ENCODE peak calls at places on chromosomes 7 and 10, in eight cellular contexts. C is uterus; L is ovary; T is T-helper 17 cell; Z is stimulated activated CD8-positive, alpha-beta memory T cell treated with anti-CD3 and anti-CD28 coated beads, Interleukin-15, amount 100 ng/mL, for 4 hours; M is activated CD4-positive, alpha-beta T cell treated with anti-CD3 and anti-CD28 coated beads, Interleukin-2, amount 50 U/mL, for 1 hour; X is activated CD8-positive, alpha-beta memory T cell treated with anti-CD3 and anti-CD28 coated beads, Interleukin-2, amount 50 U/mL, for 48 hours; U is foreskin fibroblast. Q is an unnamed sample.

GRCh38 chr7:70042533-70042932 is 444.3 kb downstream of the AUTS2 start:
- DNase-seq in U (peak), Z (no peak), C (no peak), M (no peak), L (no peak), T (no peak), X (no peak), Q (no peak)

GRCh38 chr7:155456517-155456771 is 1.5 kb upstream of the EN2 start:
- DNase-seq in L (no peak), Z (no peak), M (no peak), U (no peak), C (no peak), T (no peak), X (no peak), Q (no peak)

GRCh38 chr7:103524042-103524907 is 78.3 kb upstream of the SLC26A5 start:
- DNase-seq in Z (no peak), T (no peak), U (peak), M (no peak), X (no peak), C (no peak), L (no peak), Q (no peak)

GRCh38 chr7:938546-939185 is 15.8 kb downstream of the ADAP1 start:
- DNase-seq in X (no peak), M (no peak), T (no peak), Z (no peak), U (no peak), C (no peak), L (no peak), Q (peak)

GRCh38 chr10:76858721-76859120 is 778.9 kb downstream of the KCNMA1 start:
- DNase-seq in L (no peak), T (no peak), Z (no peak), U (no peak), C (no peak), M (no peak), X (no peak), Q (no peak)

GRCh38 chr7:136114966-136115762 is 138.0 kb upstream of the MTPN start:
- DNase-seq in C (peak), Z (peak), T (peak), M (peak), X (peak), L (no peak), U (peak), Q (peak)

GRCh38 chr7:132352774-132353173 is 223.5 kb downstream of the PLXNA4 start:
- DNase-seq in Z (no peak), M (no peak), T (no peak), L (no peak), X (no peak), C (peak), U (no peak), Q (no peak)

GRCh38 chr10:26555719-26556368 is 117.7 kb downstream of the APBB1IP start:
- DNase-seq in Z (no peak), M (no peak), U (peak), X (no peak), L (no peak), C (peak), T (no peak), Q (peak)

GRCh38 chr10:6958254-6958653 is 378.2 kb upstream of the PRKCQ start:
- DNase-seq in L (no peak), U (peak), T (no peak), Z (no peak), M (no peak), C (no peak), X (no peak), Q (no peak)

GRCh38 chr7:150716368-150716767 is at the start of gene GIMAP1:
- DNase-seq in M (peak), X (peak), T (peak), L (no peak), Z (peak), C (peak), U (no peak), Q (peak)

GRCh38 chr10:122362031-122362592 is 12.4 kb upstream of the PLEKHA1 start:
- DNase-seq in L (no peak), C (no peak), U (no peak), M (no peak), T (no peak), X (peak), Z (no peak), Q (no peak)

GRCh38 chr10:16429539-16429938 is 7.3 kb upstream of the PTER start:
- DNase-seq in C (no peak), Z (no peak), M (no peak), L (no peak), U (no peak), X (no peak), T (no peak), Q (no peak)

GRCh38 chr7:54757711-54758110 is 1.3 kb downstream of the SEC61G start:
- DNase-seq in C (no peak), T (no peak), X (no peak), M (no peak), Z (no peak), L (no peak), U (no peak), Q (no peak)

GRCh38 chr7:32347244-32347828 is 142.8 kb downstream of the LSM5 start:
- DNase-seq in X (peak), L (no peak), Z (no peak), M (peak), U (peak), T (no peak), C (no peak), Q (no peak)

GRCh38 chr7:132500727-132501410 is 75.4 kb downstream of the PLXNA4 start:
- DNase-seq in X (no peak), L (peak), Z (no peak), U (peak), C (peak), M (no peak), T (no peak), Q (peak)

GRCh38 chr10:78523453-78523852 is 489.8 kb downstream of the RPS24 start:
- DNase-seq in M (no peak), X (no peak), L (no peak), T (no peak), Z (no peak), C (no peak), U (no peak), Q (no peak)

GRCh38 chr10:44628921-44629320 is 244.0 kb upstream of the CXCL12 start:
- DNase-seq in X (no peak), C (no peak), U (peak), Z (no peak), M (no peak), T (no peak), L (no peak), Q (no peak)

GRCh38 chr10:71583076-71583475 is 136.5 kb downstream of the C10orf105 start:
- DNase-seq in T (no peak), X (no peak), M (no peak), L (no peak), Z (no peak), U (no peak), C (no peak), Q (no peak)

GRCh38 chr10:7767209-7767608 is 20.6 kb downstream of the KIN start:
- DNase-seq in L (no peak), T (no peak), C (no peak), X (no peak), Z (no peak), U (peak), M (no peak), Q (no peak)

GRCh38 chr7:39754326-39755120 is 131.2 kb downstream of the RALA start:
- DNase-seq in X (no peak), M (no peak), Z (no peak), T (no peak), L (peak), C (peak), U (peak), Q (peak)

GRCh38 chr10:51358227-51358626 is 283.9 kb downstream of the PRKG1 start:
- DNase-seq in X (no peak), C (no peak), M (no peak), Z (no peak), L (no peak), U (no peak), T (no peak), Q (no peak)